ENCODE peak calls at places on chromosomes 6 and 20, in five cellular contexts. One of them, this sample, is unnamed.

GRCh38 chr6:88124925-88125557 is 41.1 kb downstream of the CNR1 start:
- DNase-seq in CD4-positive, alpha-beta T cell: no peak
- DNase-seq in ascending aorta: no peak
- DNase-seq in CD8-positive, alpha-beta memory T cell: no peak
- DNase-seq in IMR-90: no peak
- DNase-seq in this sample: no peak

GRCh38 chr6:41580690-41581089 is 34.5 kb downstream of the FOXP4 start:
- DNase-seq in ascending aorta: no peak
- DNase-seq in CD8-positive, alpha-beta memory T cell: no peak
- DNase-seq in CD4-positive, alpha-beta T cell: no peak
- DNase-seq in IMR-90: no peak
- DNase-seq in this sample: no peak

GRCh38 chr20:78338-78737 is 9.1 kb upstream of the DEFB125 start:
- DNase-seq in CD4-positive, alpha-beta T cell: no peak
- DNase-seq in IMR-90: no peak
- DNase-seq in CD8-positive, alpha-beta memory T cell: no peak
- DNase-seq in ascending aorta: no peak
- DNase-seq in this sample: no peak

GRCh38 chr6:139863964-139864363 is 489.5 kb upstream of the CITED2 start:
- DNase-seq in CD4-positive, alpha-beta T cell: no peak
- DNase-seq in CD8-positive, alpha-beta memory T cell: no peak
- DNase-seq in IMR-90: no peak
- DNase-seq in ascending aorta: no peak
- DNase-seq in this sample: no peak

GRCh38 chr6:36314221-36315014 is 22.3 kb downstream of the BNIP5 start:
- DNase-seq in CD8-positive, alpha-beta memory T cell: peak; percentile 15
- DNase-seq in ascending aorta: no peak
- DNase-seq in CD4-positive, alpha-beta T cell: no peak
- DNase-seq in IMR-90: no peak
- DNase-seq in this sample: no peak

GRCh38 chr20:62496525-62497218 is 20.9 kb upstream of the GATA5 start:
- DNase-seq in CD8-positive, alpha-beta memory T cell: no peak
- DNase-seq in CD4-positive, alpha-beta T cell: peak; percentile 21
- DNase-seq in ascending aorta: no peak
- DNase-seq in IMR-90: no peak
- DNase-seq in this sample: no peak

GRCh38 chr6:163386329-163386910 is 28.1 kb upstream of the QKI start:
- DNase-seq in CD4-positive, alpha-beta T cell: no peak
- DNase-seq in CD8-positive, alpha-beta memory T cell: no peak
- DNase-seq in ascending aorta: no peak
- DNase-seq in IMR-90: no peak
- DNase-seq in this sample: no peak

GRCh38 chr6:52341861-52342260 is 20.1 kb upstream of the PAQR8 start:
- DNase-seq in IMR-90: no peak
- DNase-seq in CD8-positive, alpha-beta memory T cell: no peak
- DNase-seq in CD4-positive, alpha-beta T cell: no peak
- DNase-seq in ascending aorta: no peak
- DNase-seq in this sample: no peak

GRCh38 chr6:39083111-39083702 is 31.8 kb downstream of the SAYSD1 start:
- DNase-seq in CD4-positive, alpha-beta T cell: no peak
- DNase-seq in ascending aorta: no peak
- DNase-seq in CD8-positive, alpha-beta memory T cell: no peak
- DNase-seq in IMR-90: no peak
- DNase-seq in this sample: no peak

GRCh38 chr6:88050140-88050818 is 2.6 kb downstream of the SPACA1 start:
- DNase-seq in CD4-positive, alpha-beta T cell: no peak
- DNase-seq in ascending aorta: no peak
- DNase-seq in IMR-90: no peak
- DNase-seq in CD8-positive, alpha-beta memory T cell: no peak
- DNase-seq in this sample: no peak

GRCh38 chr20:19757487-19757972 is 528 bp upstream of the RIN2 start:
- DNase-seq in IMR-90: peak; percentile 70
- DNase-seq in CD8-positive, alpha-beta memory T cell: no peak
- DNase-seq in ascending aorta: peak; percentile 93
- DNase-seq in CD4-positive, alpha-beta T cell: no peak
- DNase-seq in this sample: peak; percentile 27

GRCh38 chr6:100554228-100554627 is 89.5 kb upstream of the SIM1 start:
- DNase-seq in IMR-90: no peak
- DNase-seq in ascending aorta: no peak
- DNase-seq in CD8-positive, alpha-beta memory T cell: no peak
- DNase-seq in CD4-positive, alpha-beta T cell: no peak
- DNase-seq in this sample: no peak

DNA sequence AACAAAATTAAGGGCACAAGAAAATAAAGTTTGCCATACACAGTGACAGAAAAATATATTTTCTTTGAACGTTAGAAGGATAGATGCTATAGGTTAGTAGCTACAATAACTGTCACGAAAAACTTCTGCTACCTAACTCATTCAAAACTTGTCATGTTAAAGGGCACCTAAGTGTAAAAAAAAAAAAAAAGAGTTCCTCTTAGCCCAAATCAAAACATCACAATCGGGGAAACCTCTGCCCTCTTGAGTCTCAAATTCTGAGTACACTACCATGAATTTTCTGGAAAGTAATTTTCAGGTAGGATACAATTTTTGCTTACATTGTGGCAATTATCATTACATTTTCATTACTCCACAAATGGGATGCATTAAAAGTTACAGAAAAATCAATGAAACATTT is 5.7 kb downstream of the ATXN1 start:
- DNase-seq in IMR-90: no peak
- DNase-seq in CD4-positive, alpha-beta T cell: no peak
- DNase-seq in CD8-positive, alpha-beta memory T cell: no peak
- DNase-seq in ascending aorta: no peak
- DNase-seq in this sample: no peak
- H3K27ac ChIP-seq in IMR-90: no peak overlapping the region
- H3K27ac ChIP-seq in CD4-positive, alpha-beta T cell: no peak overlapping the region
- H3K27ac ChIP-seq in CD8-positive, alpha-beta memory T cell: no peak overlapping the region
- H3K27ac ChIP-seq in ascending aorta: no peak overlapping the region
- H3K27ac ChIP-seq in this sample: no peak overlapping the region

GRCh38 chr6:42727627-42728026 is 5.2 kb upstream of the PRPH2 start:
- DNase-seq in ascending aorta: no peak
- DNase-seq in IMR-90: no peak
- DNase-seq in CD8-positive, alpha-beta memory T cell: no peak
- DNase-seq in CD4-positive, alpha-beta T cell: no peak
- DNase-seq in this sample: no peak

GRCh38 chr6:42727084-42727601 is 4.7 kb upstream of the PRPH2 start:
- DNase-seq in ascending aorta: no peak
- DNase-seq in IMR-90: peak; percentile 21
- DNase-seq in CD4-positive, alpha-beta T cell: no peak
- DNase-seq in CD8-positive, alpha-beta memory T cell: no peak
- DNase-seq in this sample: no peak

GRCh38 chr6:42726485-42727083 is 4.2 kb upstream of the PRPH2 start:
- DNase-seq in CD8-positive, alpha-beta memory T cell: peak; percentile 55
- DNase-seq in ascending aorta: peak; percentile 90
- DNase-seq in CD4-positive, alpha-beta T cell: peak; percentile 57
- DNase-seq in IMR-90: peak; percentile 91
- DNase-seq in this sample: peak; percentile 85

GRCh38 chr6:42724825-42725224 is 2.4 kb upstream of the PRPH2 start:
- DNase-seq in CD8-positive, alpha-beta memory T cell: no peak
- DNase-seq in IMR-90: no peak
- DNase-seq in CD4-positive, alpha-beta T cell: no peak
- DNase-seq in ascending aorta: no peak
- DNase-seq in this sample: no peak

DNA sequence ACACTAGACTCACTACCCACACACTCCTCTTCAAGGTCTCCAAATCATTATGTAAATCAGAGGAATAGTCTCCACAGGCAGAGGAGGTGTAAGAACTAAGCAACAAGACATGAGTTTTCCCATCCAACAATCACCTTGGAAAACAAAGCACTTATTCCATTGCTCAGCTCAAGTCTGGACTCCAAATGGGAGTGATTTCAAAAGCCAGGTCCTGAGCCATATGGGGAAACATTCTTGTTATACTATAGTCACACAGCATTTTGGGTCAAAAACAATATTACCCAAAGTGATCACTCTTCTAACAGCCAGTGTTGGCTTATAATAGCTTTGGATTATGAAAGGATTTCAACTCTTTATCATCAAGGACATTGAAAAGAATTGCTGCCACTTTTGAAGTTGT is 3.6 kb upstream of the PRPH2 start:
- DNase-seq in ascending aorta: no peak
- DNase-seq in IMR-90: no peak
- DNase-seq in CD8-positive, alpha-beta memory T cell: no peak
- DNase-seq in CD4-positive, alpha-beta T cell: no peak
- DNase-seq in this sample: no peak
- H3K27ac ChIP-seq in ascending aorta: no peak overlapping the region
- H3K27ac ChIP-seq in IMR-90: no peak overlapping the region
- H3K27ac ChIP-seq in CD8-positive, alpha-beta memory T cell: peak overlapping the region; percentile 34
- H3K27ac ChIP-seq in CD4-positive, alpha-beta T cell: peak overlapping the region; percentile 64
- H3K27ac ChIP-seq in this sample: peak overlapping the region; percentile 43

GRCh38 chr20:46965477-46965876 is 70.8 kb downstream of the EYA2 start:
- DNase-seq in CD4-positive, alpha-beta T cell: no peak
- DNase-seq in IMR-90: no peak
- DNase-seq in CD8-positive, alpha-beta memory T cell: no peak
- DNase-seq in ascending aorta: no peak
- DNase-seq in this sample: no peak
- H3K27ac ChIP-seq in CD4-positive, alpha-beta T cell: no peak overlapping the region
- H3K27ac ChIP-seq in IMR-90: no peak overlapping the region
- H3K27ac ChIP-seq in CD8-positive, alpha-beta memory T cell: no peak overlapping the region
- H3K27ac ChIP-seq in ascending aorta: no peak overlapping the region
- H3K27ac ChIP-seq in this sample: no peak overlapping the region

DNA sequence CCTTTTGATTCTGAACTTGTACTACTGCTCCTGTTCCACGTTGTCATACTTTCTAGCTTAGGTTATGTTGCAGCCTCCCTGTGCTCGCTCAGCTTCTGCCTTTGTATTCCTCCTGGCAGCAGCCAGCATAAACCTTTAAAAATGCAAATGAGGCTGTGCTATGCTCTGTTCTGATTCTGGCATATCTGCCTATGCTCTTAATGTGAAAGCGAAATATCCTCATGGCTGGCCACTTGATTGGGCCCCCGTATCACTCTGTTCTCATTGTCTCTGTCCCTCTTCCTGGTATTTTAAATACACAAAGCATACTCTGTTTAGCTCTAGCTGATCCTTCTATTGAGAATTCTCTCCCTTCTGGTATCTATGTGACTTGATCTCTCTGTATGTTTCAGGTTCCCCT is 139.0 kb downstream of the JARID2 start:
- DNase-seq in CD8-positive, alpha-beta memory T cell: no peak
- DNase-seq in ascending aorta: no peak
- DNase-seq in CD4-positive, alpha-beta T cell: no peak
- DNase-seq in IMR-90: no peak
- DNase-seq in this sample: peak; percentile 74
- H3K27ac ChIP-seq in CD8-positive, alpha-beta memory T cell: no peak overlapping the region
- H3K27ac ChIP-seq in ascending aorta: no peak overlapping the region
- H3K27ac ChIP-seq in CD4-positive, alpha-beta T cell: no peak overlapping the region
- H3K27ac ChIP-seq in IMR-90: no peak overlapping the region
- H3K27ac ChIP-seq in this sample: peak overlapping the region; percentile 52

GRCh38 chr6:136562211-136562610 is 12.0 kb upstream of the MAP7 start:
- DNase-seq in CD8-positive, alpha-beta memory T cell: no peak
- DNase-seq in ascending aorta: no peak
- DNase-seq in IMR-90: no peak
- DNase-seq in CD4-positive, alpha-beta T cell: no peak
- DNase-seq in this sample: peak; percentile 47

GRCh38 chr6:136563386-136564152 is 13.3 kb upstream of the MAP7 start:
- DNase-seq in CD4-positive, alpha-beta T cell: no peak
- DNase-seq in CD8-positive, alpha-beta memory T cell: no peak
- DNase-seq in IMR-90: no peak
- DNase-seq in ascending aorta: no peak
- DNase-seq in this sample: no peak

GRCh38 chr6:136566007-136566487 is 15.8 kb upstream of the MAP7 start:
- DNase-seq in ascending aorta: no peak
- DNase-seq in IMR-90: no peak
- DNase-seq in CD8-positive, alpha-beta memory T cell: no peak
- DNase-seq in CD4-positive, alpha-beta T cell: no peak
- DNase-seq in this sample: no peak

GRCh38 chr6:136566851-136567250 is 16.6 kb upstream of the MAP7 start:
- DNase-seq in ascending aorta: no peak
- DNase-seq in CD4-positive, alpha-beta T cell: no peak
- DNase-seq in CD8-positive, alpha-beta memory T cell: no peak
- DNase-seq in IMR-90: no peak
- DNase-seq in this sample: no peak

GRCh38 chr6:136564170-136564569 is 13.9 kb upstream of the MAP7 start:
- DNase-seq in ascending aorta: no peak
- DNase-seq in CD8-positive, alpha-beta memory T cell: no peak
- DNase-seq in IMR-90: no peak
- DNase-seq in CD4-positive, alpha-beta T cell: no peak
- DNase-seq in this sample: no peak
- H3K27ac ChIP-seq in ascending aorta: peak overlapping the region; percentile 56
- H3K27ac ChIP-seq in CD8-positive, alpha-beta memory T cell: peak overlapping the region; percentile 21
- H3K27ac ChIP-seq in IMR-90: no peak overlapping the region
- H3K27ac ChIP-seq in CD4-positive, alpha-beta T cell: no peak overlapping the region
- H3K27ac ChIP-seq in this sample: no peak overlapping the region

GRCh38 chr20:3606021-3606420 is 57.2 kb downstream of the GFRA4 start:
- DNase-seq in IMR-90: peak; percentile 63
- DNase-seq in CD8-positive, alpha-beta memory T cell: no peak
- DNase-seq in ascending aorta: no peak
- DNase-seq in CD4-positive, alpha-beta T cell: no peak
- DNase-seq in this sample: no peak
- H3K27ac ChIP-seq in IMR-90: no peak overlapping the region
- H3K27ac ChIP-seq in CD8-positive, alpha-beta memory T cell: no peak overlapping the region
- H3K27ac ChIP-seq in ascending aorta: no peak overlapping the region
- H3K27ac ChIP-seq in CD4-positive, alpha-beta T cell: no peak overlapping the region
- H3K27ac ChIP-seq in this sample: no peak overlapping the region